ENCODE peak calls at places on chromosome 11, in ten cellular contexts. P is psoas muscle, B is progenitor cell of endocrine pancreas, N is fibroblast of lung, I is HFF-Myc, L is IMR-90, M is nephron progenitor cell, Y is GM23338, F is astrocyte of the cerebellum, V is cardiac fibroblast. W is an unnamed sample.

GRCh38 chr11:119843760-119844330 is 114.8 kb upstream of the NECTIN1 start:
- DNase-seq in P (no peak), B (no peak), N (no peak), I (no peak), L (no peak), M (no peak), Y (no peak), F (no peak), V (peak), W (no peak)

GRCh38 chr11:12134239-12134590 is 23.8 kb downstream of the MICAL2 start:
- DNase-seq in P (no peak), B (no peak), N (no peak), I (no peak), L (no peak), M (no peak), Y (no peak), F (no peak), V (no peak), W (no peak)

GRCh38 chr11:43582024-43582836 is 98.3 kb upstream of the HSD17B12 start:
- DNase-seq in P (no peak), B (no peak), N (no peak), I (no peak), L (no peak), M (peak), Y (peak), F (no peak), V (no peak), W (no peak)

GRCh38 chr11:63427971-63428508 is 58.5 kb downstream of the SLC22A9 start:
- DNase-seq in P (no peak), B (no peak), N (no peak), I (no peak), L (no peak), M (no peak), Y (peak), F (no peak), V (no peak), W (no peak)

GRCh38 chr11:528166-528814 is 7.1 kb downstream of the HRAS start:
- DNase-seq in P (no peak), B (no peak), N (no peak), I (no peak), L (no peak), M (no peak), Y (no peak), F (no peak), V (no peak), W (no peak)

GRCh38 chr11:64437426-64437825 is 78.5 kb downstream of the RPS6KA4 start:
- DNase-seq in P (no peak), B (no peak), N (no peak), I (no peak), L (no peak), M (no peak), Y (no peak), F (no peak), V (no peak), W (no peak)

GRCh38 chr11:128194226-128194625 is 393.1 kb downstream of the ETS1 start:
- DNase-seq in P (no peak), B (no peak), N (peak), I (no peak), L (no peak), M (no peak), Y (no peak), F (no peak), V (peak), W (no peak)

GRCh38 chr11:87454246-87454645 is 416.5 kb downstream of the TMEM135 start:
- DNase-seq in P (no peak), B (no peak), N (no peak), I (no peak), L (peak), M (no peak), Y (no peak), F (peak), V (no peak), W (no peak)

GRCh38 chr11:24515632-24516031 is 18.8 kb downstream of the LUZP2 start:
- DNase-seq in P (no peak), B (no peak), N (no peak), I (no peak), L (no peak), M (no peak), Y (peak), F (no peak), V (no peak), W (no peak)
- TF ChIP-seq CTCF in P (no peak), B (peak), N (no peak), I (no peak), L (no peak), M (no peak), Y (peak), F (no peak), V (no peak), W (no peak)

GRCh38 chr11:25992254-25992653 is 339.7 kb upstream of the ANO3 start:
- DNase-seq in P (no peak), B (no peak), N (peak), I (no peak), L (no peak), M (no peak), Y (no peak), F (peak), V (no peak), W (no peak)

DNA sequence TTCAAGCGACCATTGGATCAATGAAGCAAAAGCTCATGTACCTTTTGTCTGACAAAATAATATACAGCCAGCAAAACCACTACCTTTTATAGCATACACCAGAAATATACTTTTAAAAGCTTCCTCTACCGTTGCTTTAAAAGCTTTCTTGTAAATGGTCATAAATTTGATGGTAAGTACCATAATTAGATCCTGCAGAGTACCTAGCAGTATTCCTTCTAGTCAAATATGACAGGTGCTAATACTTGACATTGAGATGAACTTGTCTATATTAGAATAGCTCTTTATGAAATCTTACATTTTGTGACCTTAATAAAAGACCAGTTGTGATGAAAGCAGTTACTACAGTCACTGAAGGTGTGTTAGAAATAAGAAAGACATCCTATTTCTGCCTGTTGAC is 340.5 kb upstream of the ANO3 start:
- DNase-seq in P (no peak), B (no peak), N (no peak), I (no peak), L (no peak), M (no peak), Y (no peak), F (no peak), V (no peak), W (no peak)
- TF ChIP-seq CTCF in P (no peak), B (no peak), N (no peak), I (no peak), L (no peak), M (no peak), Y (no peak), F (no peak), V (no peak), W (no peak)

DNA sequence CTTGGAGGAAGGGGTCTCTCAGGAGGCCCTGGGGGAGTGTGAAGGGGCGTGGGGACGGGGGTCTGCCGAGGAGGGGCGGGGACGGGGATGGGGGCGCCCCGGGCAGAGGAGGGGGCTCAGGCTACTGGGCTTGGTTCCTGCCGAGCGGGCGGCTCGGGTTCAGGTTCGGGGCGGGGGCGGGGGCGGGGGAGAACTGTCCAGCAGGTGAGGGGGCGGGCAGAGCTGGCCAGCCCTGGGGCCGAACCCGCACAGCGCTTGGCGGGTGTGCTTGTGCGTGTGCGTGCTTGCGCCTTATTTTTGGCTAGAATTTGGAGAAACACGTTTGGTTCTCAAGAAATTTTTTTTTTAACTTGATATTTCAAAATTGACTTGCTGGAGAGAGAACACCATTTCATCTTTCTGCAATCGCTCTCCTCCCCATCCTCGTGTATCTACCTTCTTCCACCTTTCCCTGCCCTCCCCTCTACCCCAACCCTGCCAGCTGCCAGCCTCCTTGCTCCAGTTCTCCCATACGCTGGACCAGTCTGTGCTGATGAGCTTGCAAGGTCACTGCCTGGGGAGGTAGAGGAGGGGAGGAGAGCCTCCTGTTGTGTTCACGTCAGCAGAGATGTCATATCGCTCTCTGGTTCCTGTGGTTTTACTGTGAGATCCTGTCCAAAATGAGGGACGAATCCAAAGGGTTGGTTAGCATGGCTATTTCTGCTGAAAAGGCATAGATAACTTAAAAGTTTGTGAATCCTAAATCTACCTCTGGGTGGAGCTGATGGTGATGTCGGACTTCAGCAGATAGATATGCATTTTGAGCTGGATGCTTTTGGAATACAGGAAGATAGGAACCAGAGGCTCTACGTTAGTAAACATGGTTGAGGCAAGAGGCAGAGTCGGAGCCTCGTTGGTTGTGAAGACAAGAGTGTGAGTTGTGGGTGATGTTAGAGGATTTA is 668 bp downstream of the MADD start:
- DNase-seq in P (no peak), B (no peak), N (peak), I (no peak), L (peak), M (no peak), Y (peak), F (no peak), V (peak), W (peak)
- TF ChIP-seq CTCF in P (no peak), B (no peak), N (no peak), I (no peak), L (peak), M (no peak), Y (no peak), F (peak), V (no peak), W (no peak)

DNA sequence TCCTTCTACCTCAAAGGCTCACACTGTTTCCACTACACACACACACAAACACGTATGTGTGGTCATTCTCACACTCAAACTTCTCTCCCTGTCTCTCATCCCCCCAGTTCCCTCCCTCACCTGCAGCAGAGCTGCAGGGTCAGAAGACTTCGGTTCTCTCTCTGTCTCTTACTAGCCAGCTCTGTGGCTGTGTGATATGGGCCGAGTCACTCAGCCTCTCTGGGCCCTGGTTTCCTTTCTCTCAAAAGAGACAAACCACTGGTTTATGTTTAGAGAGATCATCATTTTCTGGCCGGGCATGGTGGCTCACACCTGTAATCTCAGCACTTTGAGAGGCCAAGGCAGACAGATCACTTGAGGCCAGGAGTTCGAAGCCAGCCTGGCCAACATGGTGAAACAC is 21.1 kb downstream of the TSPAN18 start:
- DNase-seq in P (no peak), B (no peak), N (no peak), I (no peak), L (no peak), M (no peak), Y (no peak), F (no peak), V (no peak), W (peak)
- TF ChIP-seq CTCF in P (no peak), B (no peak), N (no peak), I (no peak), L (no peak), M (no peak), Y (no peak), F (no peak), V (no peak), W (no peak)

DNA sequence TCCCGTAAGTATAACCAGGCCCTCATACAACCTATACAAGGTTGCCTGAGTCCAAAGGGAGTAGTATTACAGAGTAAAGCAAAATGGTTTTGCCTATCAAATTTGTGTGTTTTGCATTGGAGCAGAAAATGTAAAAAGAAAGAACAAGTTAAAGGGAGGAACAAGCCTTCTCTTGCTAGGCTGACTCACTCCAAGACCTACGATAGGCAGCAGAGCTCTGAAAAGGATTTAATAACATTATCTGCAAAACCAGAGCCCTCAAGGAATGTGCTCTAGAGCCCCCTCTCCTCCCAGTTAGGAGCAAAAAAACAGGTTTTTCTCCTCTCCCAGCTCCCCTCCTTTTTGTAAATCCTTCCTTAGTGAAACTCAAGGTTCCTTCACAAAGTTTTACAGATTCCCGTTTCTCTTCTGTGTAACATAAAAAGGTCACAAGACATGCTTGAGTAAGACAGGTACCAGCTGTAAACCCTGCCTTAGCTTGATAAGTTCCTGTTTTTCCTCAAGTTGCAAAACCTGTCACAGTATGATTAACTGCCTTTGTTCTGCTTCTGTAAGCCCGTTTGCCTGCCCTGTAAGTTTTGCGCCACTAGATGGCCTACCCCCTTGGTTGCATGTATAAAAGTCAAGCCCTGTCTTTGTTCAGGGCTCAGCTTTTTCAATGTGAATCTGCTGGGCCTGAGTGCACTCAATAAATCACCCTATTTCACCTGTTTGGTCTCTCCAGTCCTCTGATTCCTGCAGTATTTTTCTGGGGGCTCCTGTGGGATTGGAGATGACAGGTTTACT is 498.2 kb downstream of the KCNA4 start:
- DNase-seq in P (no peak), B (no peak), N (no peak), I (no peak), L (no peak), M (no peak), Y (peak), F (no peak), V (peak), W (no peak)
- TF ChIP-seq CTCF in P (no peak), B (no peak), N (no peak), I (no peak), L (peak), M (peak), Y (peak), F (peak), V (peak), W (no peak)

GRCh38 chr11:28152743-28153142 is 44.6 kb downstream of the METTL15 start:
- DNase-seq in P (no peak), B (no peak), N (no peak), I (no peak), L (no peak), M (no peak), Y (no peak), F (no peak), V (no peak), W (no peak)
- TF ChIP-seq CTCF in P (no peak), B (no peak), N (no peak), I (no peak), L (no peak), M (no peak), Y (no peak), F (no peak), V (no peak), W (no peak)

GRCh38 chr11:58905716-58906547 is 33.4 kb upstream of the GLYATL1 start:
- DNase-seq in P (peak), B (peak), N (peak), I (peak), L (peak), M (peak), Y (peak), F (peak), V (peak), W (no peak)
- TF ChIP-seq CTCF in P (no peak), B (peak), N (peak), I (peak), L (peak), M (peak), Y (peak), F (peak), V (peak), W (peak)

DNA sequence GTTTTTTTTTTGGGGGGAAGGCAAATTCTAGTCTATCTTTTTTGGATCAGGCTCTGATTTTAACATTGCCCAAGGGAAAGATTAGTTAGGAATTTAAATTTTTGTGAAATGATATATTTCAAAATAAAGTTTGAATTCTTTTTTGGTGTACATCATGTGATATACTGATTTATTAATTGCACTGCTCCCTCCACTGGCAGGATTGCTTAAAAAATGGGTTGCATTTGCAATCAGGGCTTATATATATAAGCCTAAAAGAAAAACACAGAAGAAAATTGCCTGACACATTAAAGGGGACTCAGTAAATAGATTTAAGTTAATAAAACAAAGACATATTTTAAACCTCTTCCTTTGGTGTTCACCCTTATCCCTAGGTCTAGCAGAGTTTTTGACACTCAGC is 1.2 kb downstream of the DYNC2H1 start:
- DNase-seq in P (no peak), B (no peak), N (peak), I (peak), L (peak), M (no peak), Y (no peak), F (peak), V (peak), W (no peak)
- TF ChIP-seq CTCF in P (no peak), B (peak), N (peak), I (peak), L (peak), M (no peak), Y (no peak), F (peak), V (peak), W (no peak)